ENCODE peak calls at places on chromosome 10, in five cellular contexts. R, U, T, H and C are unnamed samples.

GRCh38 chr10:101682172-101682825 is 12.7 kb downstream of the FBXW4 start:
- DNase-seq in R (no peak), T (no peak), H (no peak), U (no peak), C (no peak)

GRCh38 chr10:69929575-69929974 is 123.1 kb upstream of the MACROH2A2 start:
- DNase-seq in H (no peak), U (no peak), T (no peak), R (no peak), C (no peak)

GRCh38 chr10:2984682-2985081 is 82.7 kb upstream of the PFKP start:
- DNase-seq in U (no peak), R (no peak), H (no peak), T (no peak), C (no peak)

GRCh38 chr10:125006921-125007391 is 65.0 kb downstream of the ZRANB1 start:
- DNase-seq in U (no peak), H (no peak), R (peak), T (peak), C (no peak)

GRCh38 chr10:64059884-64060283 is 538.7 kb downstream of the REEP3 start:
- DNase-seq in U (no peak), T (no peak), H (no peak), R (no peak), C (peak)

GRCh38 chr10:72889391-72889831 is 4.1 kb upstream of the OIT3 start:
- DNase-seq in U (no peak), R (peak), T (no peak), H (no peak), C (no peak)

GRCh38 chr10:49647985-49648795 is 31.3 kb upstream of the C10orf53 start:
- DNase-seq in U (no peak), R (no peak), T (no peak), H (no peak), C (no peak)

GRCh38 chr10:26737730-26738129 is 40.2 kb downstream of the PDSS1 start:
- DNase-seq in T (peak), U (peak), R (peak), H (no peak), C (no peak)

GRCh38 chr10:44966129-44966815 is 6.7 kb downstream of the RASSF4 start:
- DNase-seq in R (no peak), H (peak), T (no peak), U (no peak), C (no peak)

GRCh38 chr10:110860576-110861241 is 11.0 kb upstream of the PDCD4 start:
- DNase-seq in R (no peak), U (peak), H (no peak), T (no peak), C (no peak)

GRCh38 chr10:241451-241850 is 106.2 kb downstream of the ZMYND11 start:
- DNase-seq in U (no peak), R (no peak), H (no peak), T (peak), C (no peak)

GRCh38 chr10:120945801-120946302 is 94.7 kb downstream of the WDR11 start:
- DNase-seq in T (peak), U (no peak), H (no peak), R (peak), C (no peak)

GRCh38 chr10:129774082-129774735 is 189.9 kb downstream of the EBF3 start:
- DNase-seq in U (no peak), R (no peak), T (no peak), H (no peak), C (no peak)

GRCh38 chr10:110764378-110764777 is 107.3 kb upstream of the PDCD4 start:
- DNase-seq in U (no peak), R (no peak), T (no peak), H (no peak), C (no peak)

GRCh38 chr10:45505336-45505735 is 131.3 kb downstream of the ALOX5 start:
- DNase-seq in T (no peak), U (no peak), R (no peak), H (no peak), C (peak)

GRCh38 chr10:8568401-8568800 is 513.9 kb downstream of the GATA3 start:
- DNase-seq in H (no peak), R (no peak), U (no peak), T (no peak), C (no peak)

GRCh38 chr10:111323567-111323966 is 246.7 kb downstream of the ADRA2A start:
- DNase-seq in T (no peak), R (no peak), H (no peak), U (no peak), C (peak)

GRCh38 chr10:74322141-74322540 is 171.1 kb downstream of the ADK start:
- DNase-seq in T (no peak), R (no peak), U (no peak), H (no peak), C (no peak)

GRCh38 chr10:114767589-114768393 is 53.8 kb upstream of the FHIP2A start:
- DNase-seq in H (no peak), U (peak), R (no peak), T (no peak), C (peak)

GRCh38 chr10:125343118-125343752 is 182.9 kb upstream of the CTBP2 start:
- DNase-seq in U (no peak), R (peak), T (no peak), H (peak), C (peak)

GRCh38 chr10:5400843-5401242 is 3.8 kb downstream of the TUBAL3 start:
- DNase-seq in R (no peak), H (no peak), T (no peak), U (no peak), C (no peak)

GRCh38 chr10:4234661-4235060 is 449.7 kb upstream of the KLF6 start:
- DNase-seq in U (peak), R (peak), T (no peak), H (no peak), C (no peak)